ENCODE peak calls at places on chromosomes 6 and 20, in five cellular contexts. D is lower leg skin, H is neural crest cell, K is AG04450, N is B cell. M is an unnamed sample.

GRCh38 chr6:105301756-105302616 is 100.9 kb downstream of the PREP start:
- DNase-seq in N (no peak), H (no peak), K (no peak), D (no peak), M (no peak)

GRCh38 chr6:35722121-35722761 is 14.6 kb upstream of the ARMC12 start:
- DNase-seq in N (no peak), K (no peak), D (no peak), H (no peak), M (no peak)

GRCh38 chr6:117552618-117553017 is 49.7 kb downstream of the GOPC start:
- DNase-seq in K (no peak), N (no peak), H (no peak), D (no peak), M (no peak)

GRCh38 chr6:3748208-3748701 is 3.3 kb downstream of the PXDC1 start:
- DNase-seq in N (no peak), D (peak), K (no peak), H (peak), M (peak)

GRCh38 chr20:23404196-23404595 is 17.1 kb downstream of the NAPB start:
- DNase-seq in D (no peak), K (no peak), N (no peak), H (no peak), M (no peak)

GRCh38 chr6:3280866-3281465 is 22.2 kb downstream of the PSMG4 start:
- DNase-seq in K (no peak), H (no peak), D (no peak), N (no peak), M (no peak)

GRCh38 chr6:22149081-22149480 is 147.8 kb downstream of the PRL start:
- DNase-seq in K (no peak), D (no peak), H (no peak), N (no peak), M (no peak)

GRCh38 chr6:16766043-16766521 is 4.8 kb upstream of the ATXN1 start:
- DNase-seq in H (no peak), N (no peak), K (no peak), D (no peak), M (no peak)

GRCh38 chr6:123306334-123306733 is 310.3 kb downstream of the CLVS2 start:
- DNase-seq in K (no peak), N (no peak), D (no peak), H (no peak), M (no peak)

GRCh38 chr6:130020892-130021483 is 2.6 kb downstream of the L3MBTL3 start:
- DNase-seq in H (peak), N (peak), D (peak), K (peak), M (peak)

GRCh38 chr6:73388800-73389512 is 5.7 kb upstream of the DDX43 start:
- DNase-seq in H (peak), K (peak), N (peak), D (peak), M (peak)

GRCh38 chr6:81984599-81984998 is 232.1 kb upstream of the TENT5A start:
- DNase-seq in N (no peak), D (no peak), K (no peak), H (no peak), M (no peak)

GRCh38 chr20:62991863-62992262 is 14.9 kb downstream of the BHLHE23 start:
- DNase-seq in D (no peak), N (no peak), H (no peak), K (no peak), M (no peak)

GRCh38 chr6:158969148-158969547 is 30.9 kb downstream of the RSPH3 start:
- DNase-seq in K (no peak), D (no peak), N (no peak), H (no peak), M (no peak)

GRCh38 chr20:4962257-4962855 is 39.0 kb downstream of the SLC23A2 start:
- DNase-seq in H (no peak), K (no peak), D (no peak), N (no peak), M (no peak)

DNA sequence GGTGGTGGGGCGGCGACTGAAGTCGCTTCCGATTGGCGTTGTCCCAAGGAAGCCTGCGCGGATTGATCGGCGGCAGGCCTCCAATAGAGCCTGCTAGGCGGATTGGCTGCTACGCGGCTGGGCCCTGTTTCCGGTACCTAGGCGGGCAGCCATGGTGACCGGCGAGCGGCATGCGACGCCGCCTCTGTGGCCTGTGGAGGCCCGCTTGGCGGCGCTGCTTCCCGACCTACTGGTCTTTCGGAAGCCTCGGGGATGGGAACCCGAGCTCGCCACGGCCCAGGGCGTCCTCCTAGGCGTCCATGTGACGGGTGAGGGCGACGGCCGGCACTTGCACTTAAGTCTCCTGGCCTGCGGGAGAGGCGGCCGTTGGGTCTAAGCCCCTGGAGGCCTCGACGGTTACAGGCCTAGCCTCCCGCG is 28.1 kb downstream of the NFYA start:
- DNase-seq in H (no peak), N (no peak), D (no peak), K (no peak), M (peak)
- TF ChIP-seq CTCF in H (no peak), N (no peak), D (no peak), K (no peak), M (peak)

GRCh38 chr6:137443901-137444300 is 50.3 kb downstream of the OLIG3 start:
- DNase-seq in D (no peak), K (no peak), N (no peak), H (no peak), M (no peak)
- TF ChIP-seq CTCF in D (no peak), K (no peak), N (no peak), H (no peak), M (peak)

DNA sequence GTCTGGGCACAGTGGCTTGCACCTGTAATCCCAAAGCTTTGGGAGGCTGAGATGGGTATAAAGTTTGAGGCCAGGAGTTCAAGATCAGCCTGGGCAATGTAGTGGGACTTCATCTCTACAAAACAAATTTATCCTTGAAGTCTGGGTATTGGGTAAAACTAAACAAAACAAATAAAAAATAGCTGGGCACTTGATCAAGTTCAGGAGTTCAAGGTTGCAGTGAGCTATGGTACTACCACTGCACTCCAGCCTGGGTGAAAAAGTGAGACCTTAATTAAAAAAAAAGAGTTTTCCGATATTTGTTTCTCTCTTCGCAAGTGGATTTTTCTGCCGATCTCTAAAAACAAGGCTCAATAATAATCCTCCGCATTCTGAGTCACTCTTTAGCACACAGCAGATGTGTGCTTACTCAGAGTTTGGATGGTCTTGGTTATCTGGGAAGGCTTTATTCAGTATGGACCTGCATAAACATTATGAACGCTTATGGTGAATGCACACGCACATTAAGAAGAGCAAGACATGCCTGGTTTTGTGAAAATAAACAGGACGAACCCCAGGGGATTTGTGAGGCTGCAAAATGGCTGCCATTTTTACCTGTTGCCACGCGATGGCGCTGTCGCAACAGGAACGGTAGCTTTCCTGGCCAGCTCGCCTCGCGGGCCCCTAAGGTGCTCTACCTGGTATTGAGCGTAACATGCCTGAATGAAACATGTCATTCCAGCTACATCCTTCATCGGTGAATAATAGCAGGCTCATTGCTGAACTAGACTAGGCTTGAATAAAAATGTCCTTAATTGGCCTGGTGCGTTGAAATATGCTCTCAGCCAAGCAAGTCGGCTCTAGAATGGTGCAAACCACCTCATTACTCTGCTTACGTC is 6.0 kb downstream of the OPN5 start:
- DNase-seq in H (peak), N (peak), K (peak), D (peak), M (peak)
- TF ChIP-seq CTCF in H (peak), N (peak), K (peak), D (peak), M (peak)

GRCh38 chr20:46539113-46539512 is 11.3 kb downstream of the OCSTAMP start:
- DNase-seq in N (no peak), H (no peak), D (no peak), K (no peak), M (no peak)
- TF ChIP-seq CTCF in N (no peak), H (peak), D (no peak), K (peak), M (peak)

GRCh38 chr6:11388983-11389944 is 148.3 kb upstream of the TMEM170B start:
- DNase-seq in D (no peak), K (no peak), N (no peak), H (no peak), M (no peak)
- TF ChIP-seq CTCF in D (no peak), K (no peak), N (no peak), H (no peak), M (no peak)

DNA sequence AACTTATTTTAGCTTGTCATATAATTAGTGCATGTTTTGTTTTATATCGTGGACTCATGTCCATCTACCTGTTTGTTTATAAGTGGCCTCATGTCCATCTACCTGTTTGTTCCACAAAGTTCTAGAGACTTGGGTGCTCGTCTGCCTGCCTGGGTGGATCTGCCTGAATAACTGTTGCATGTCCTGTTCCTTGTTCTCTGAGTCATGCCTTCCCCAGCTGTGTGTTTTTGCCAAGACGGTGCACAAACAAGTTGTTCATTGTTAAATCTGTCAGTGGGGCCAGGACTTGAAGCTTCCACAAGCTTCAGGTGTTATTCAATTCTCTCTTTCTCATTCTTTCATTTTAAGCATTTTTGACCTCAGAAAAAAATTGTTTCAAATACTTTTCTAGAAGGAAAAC is 358.0 kb upstream of the CITED2 start:
- DNase-seq in N (no peak), K (no peak), H (no peak), D (peak), M (no peak)
- TF ChIP-seq CTCF in N (no peak), K (no peak), H (no peak), D (no peak), M (no peak)

GRCh38 chr6:169574420-169574819 is 127.4 kb downstream of the WDR27 start:
- DNase-seq in N (no peak), K (no peak), D (no peak), H (no peak), M (no peak)

GRCh38 chr6:169568314-169569087 is 133.3 kb downstream of the WDR27 start:
- DNase-seq in N (no peak), H (no peak), K (no peak), D (no peak), M (no peak)

GRCh38 chr6:169567809-169568208 is 134.0 kb downstream of the WDR27 start:
- DNase-seq in D (peak), K (no peak), H (no peak), N (no peak), M (no peak)

GRCh38 chr6:169575365-169575764 is 126.5 kb downstream of the WDR27 start:
- DNase-seq in D (peak), N (no peak), H (no peak), K (no peak), M (no peak)

GRCh38 chr6:169571123-169571962 is 130.5 kb downstream of the WDR27 start:
- DNase-seq in N (no peak), H (no peak), D (peak), K (no peak), M (no peak)
- TF ChIP-seq CTCF in N (no peak), H (no peak), D (no peak), K (no peak), M (no peak)